ENCODE peak calls at places on chromosomes 6 and 20, in ten cellular contexts. O is central memory CD4-positive, alpha-beta T cell; X is colonic mucosa; U is cardiac muscle cell; C is lung; M is GDM1; Q is effector CD4-positive, alpha-beta T cell; R is hypothalamus; H is Daoy; N is iPS-NIHi11. J is an unnamed sample.

GRCh38 chr20:63093966-63094766 is 87.4 kb upstream of the BHLHE23 start:
- DNase-seq in N (peak; percentile 8), O (no peak), U (no peak), Q (no peak), H (no peak), C (no peak), X (no peak), R (no peak), M (no peak), J (no peak)

GRCh38 chr6:13268914-13269532 is 59.3 kb downstream of the TBC1D7 start:
- DNase-seq in M (no peak), Q (no peak), N (peak; percentile 36), O (no peak), H (peak; percentile 35), C (no peak), R (no peak), U (peak; percentile 52), X (no peak), J (no peak)

GRCh38 chr20:47318596-47319516 is 37.6 kb downstream of the ZMYND8 start:
- DNase-seq in N (peak; percentile 55), U (peak; percentile 84), M (no peak), C (peak; percentile 91), Q (no peak), H (peak; percentile 70), X (peak; percentile 79), O (no peak), R (peak; percentile 37), J (no peak)

GRCh38 chr20:33983371-33983770 is 10.3 kb upstream of the RALY start:
- DNase-seq in C (no peak), U (no peak), N (no peak), R (no peak), H (no peak), X (no peak), O (no peak), Q (no peak), M (no peak), J (no peak)

GRCh38 chr6:15500078-15500740 is 162.6 kb downstream of the DTNBP1 start:
- DNase-seq in O (no peak), M (no peak), R (no peak), C (no peak), H (no peak), X (no peak), N (no peak), U (no peak), Q (no peak), J (no peak)

GRCh38 chr20:39822667-39823066 is 860.5 kb downstream of the DHX35 start:
- DNase-seq in O (no peak), N (no peak), U (no peak), H (peak; percentile 25), C (no peak), Q (no peak), R (no peak), X (no peak), M (no peak), J (no peak)

GRCh38 chr20:46563170-46563847 is 12.9 kb upstream of the OCSTAMP start:
- DNase-seq in M (no peak), R (peak; percentile 18), X (no peak), O (no peak), C (no peak), Q (no peak), N (peak; percentile 45), U (peak; percentile 27), H (no peak), J (no peak)

GRCh38 chr20:8368680-8369079 is 236.6 kb downstream of the PLCB1 start:
- DNase-seq in M (no peak), N (no peak), C (no peak), H (no peak), R (no peak), Q (no peak), X (no peak), O (no peak), U (no peak), J (no peak)

GRCh38 chr6:79604583-79605037 is 26.5 kb upstream of the SH3BGRL2 start:
- DNase-seq in M (no peak), H (peak; percentile 50), O (no peak), U (no peak), N (no peak), C (no peak), Q (no peak), X (no peak), R (no peak), J (no peak)

GRCh38 chr6:36856277-36856676 is 17.0 kb upstream of the CPNE5 start:
- DNase-seq in Q (no peak), O (no peak), M (no peak), X (no peak), R (no peak), C (no peak), N (no peak), H (no peak), U (no peak), J (no peak)

GRCh38 chr20:46402236-46402886 is 4.1 kb downstream of the ELMO2 start:
- DNase-seq in Q (no peak), U (no peak), N (no peak), X (no peak), C (no peak), H (no peak), M (no peak), R (no peak), O (no peak), J (no peak)

GRCh38 chr20:39897058-39897457 is 792.0 kb downstream of the MAFB start:
- DNase-seq in Q (no peak), H (peak; percentile 86), X (no peak), N (no peak), R (no peak), C (no peak), M (no peak), O (no peak), U (no peak), J (no peak)

GRCh38 chr20:57175397-57176010 is 90.9 kb downstream of the BMP7 start:
- DNase-seq in U (no peak), H (no peak), O (no peak), M (no peak), Q (no peak), N (no peak), R (no peak), X (no peak), C (no peak), J (no peak)

GRCh38 chr6:161249327-161249726 is 24.5 kb downstream of the AGPAT4 start:
- DNase-seq in X (no peak), O (no peak), U (no peak), R (no peak), N (no peak), H (no peak), Q (no peak), M (no peak), C (no peak), J (no peak)

GRCh38 chr6:153976921-153977693 is 61.9 kb upstream of the OPRM1 start:
- DNase-seq in H (no peak), O (no peak), Q (no peak), R (no peak), X (no peak), M (no peak), N (no peak), C (no peak), U (no peak), J (no peak)

GRCh38 chr20:24488064-24488799 is 18.8 kb downstream of the SYNDIG1 start:
- DNase-seq in C (no peak), R (no peak), O (no peak), M (no peak), X (no peak), Q (no peak), U (no peak), N (no peak), H (no peak), J (no peak)

GRCh38 chr6:119791746-119792145 is 442.2 kb upstream of the MAN1A1 start:
- DNase-seq in H (peak; percentile 14), N (no peak), M (no peak), O (no peak), C (no peak), Q (no peak), U (no peak), R (no peak), X (no peak), J (no peak)

GRCh38 chr6:130371921-130372320 is 6.1 kb downstream of the TMEM200A start:
- DNase-seq in U (no peak), H (no peak), N (no peak), X (no peak), C (no peak), O (no peak), M (no peak), R (no peak), Q (no peak), J (no peak)

GRCh38 chr6:54072708-54073313 is 38.4 kb upstream of the MLIP start:
- DNase-seq in N (no peak), M (no peak), Q (no peak), O (no peak), U (no peak), X (no peak), C (no peak), H (no peak), R (no peak), J (no peak)

GRCh38 chr6:35710241-35710847 is 21.6 kb upstream of the FKBP5 start:
- DNase-seq in Q (no peak), U (no peak), O (no peak), N (no peak), M (no peak), X (no peak), H (no peak), C (no peak), R (no peak), J (no peak)

GRCh38 chr20:47220161-47220582 is 136.3 kb downstream of the ZMYND8 start:
- DNase-seq in C (no peak), R (no peak), Q (peak; percentile 34), N (peak; percentile 75), M (no peak), X (peak; percentile 32), U (peak; percentile 28), H (peak; percentile 34), O (peak; percentile 11), J (no peak)

GRCh38 chr6:46352541-46353267 is 138.5 kb downstream of the RCAN2 start:
- DNase-seq in N (no peak), C (no peak), X (no peak), M (no peak), H (no peak), R (no peak), Q (no peak), U (no peak), O (no peak), J (no peak)

GRCh38 chr20:62219992-62220665 is at the start of gene HRH3:
- DNase-seq in R (peak; percentile 55), M (peak; percentile 18), O (peak; percentile 31), H (peak; percentile 51), Q (peak; percentile 24), U (peak; percentile 88), N (peak; percentile 98), C (no peak), X (no peak), J (no peak)

GRCh38 chr20:43963872-43964791 is 49.5 kb downstream of the TOX2 start:
- DNase-seq in H (peak; percentile 32), X (no peak), N (no peak), C (no peak), Q (peak; percentile 29), O (peak; percentile 65), M (no peak), U (no peak), R (no peak), J (no peak)

GRCh38 chr20:60138263-60139127 is 180.3 kb downstream of the CDH26 start:
- DNase-seq in C (peak; percentile 64), X (peak; percentile 72), R (peak; percentile 11), Q (peak; percentile 12), M (no peak), O (peak; percentile 44), N (no peak), U (no peak), H (peak; percentile 44), J (no peak)

GRCh38 chr6:157151989-157152388 is 171.3 kb downstream of the TMEM242 start:
- DNase-seq in N (no peak), R (no peak), Q (no peak), O (no peak), C (no peak), H (peak; percentile 92), X (no peak), M (no peak), U (no peak), J (no peak)

GRCh38 chr6:106692112-106692822 is 62.9 kb downstream of the QRSL1 start:
- DNase-seq in Q (no peak), X (peak; percentile 53), C (no peak), H (peak; percentile 80), M (no peak), U (no peak), N (peak; percentile 71), O (no peak), R (no peak), J (peak; percentile 82)

GRCh38 chr6:26199057-26199772 is 112.0 kb downstream of the HFE start:
- DNase-seq in O (peak; percentile 93), R (peak; percentile 42), H (peak; percentile 84), M (peak; percentile 90), U (peak; percentile 87), C (no peak), Q (peak; percentile 51), N (peak; percentile 62), X (peak; percentile 80), J (no peak)

J was measured in iPS DF 19.7.